ENCODE peak calls at places on chromosomes 4 and X, in ten cellular contexts. One of them, this sample, is unnamed.

GRCh38 chrX:38985945-38986344 is 184.7 kb downstream of the MID1IP1 start:
- DNase-seq in coronary artery: no peak
- DNase-seq in GM13976: no peak
- DNase-seq in cardiac fibroblast: no peak
- DNase-seq in kidney epithelial cell: no peak
- DNase-seq in bronchial epithelial cell: no peak
- DNase-seq in nephron progenitor cell: no peak
- DNase-seq in BJ: no peak
- DNase-seq in dorsolateral prefrontal cortex: no peak
- DNase-seq in B cell: no peak
- DNase-seq in this sample: no peak

GRCh38 chrX:45959567-45959966 is 585.7 kb downstream of the ZNF674 start:
- DNase-seq in coronary artery: no peak
- DNase-seq in GM13976: no peak
- DNase-seq in cardiac fibroblast: no peak
- DNase-seq in kidney epithelial cell: no peak
- DNase-seq in bronchial epithelial cell: no peak
- DNase-seq in nephron progenitor cell: no peak
- DNase-seq in BJ: no peak
- DNase-seq in dorsolateral prefrontal cortex: no peak
- DNase-seq in B cell: no peak
- DNase-seq in this sample: no peak

GRCh38 chr4:118158946-118159345 is 124.7 kb downstream of the NDST3 start:
- DNase-seq in coronary artery: no peak
- DNase-seq in GM13976: no peak
- DNase-seq in cardiac fibroblast: no peak
- DNase-seq in kidney epithelial cell: no peak
- DNase-seq in bronchial epithelial cell: no peak
- DNase-seq in nephron progenitor cell: no peak
- DNase-seq in BJ: no peak
- DNase-seq in dorsolateral prefrontal cortex: no peak
- DNase-seq in B cell: no peak
- DNase-seq in this sample: no peak

GRCh38 chr4:128471576-128471975 is 184.0 kb upstream of the PGRMC2 start:
- DNase-seq in coronary artery: no peak
- DNase-seq in GM13976: no peak
- DNase-seq in cardiac fibroblast: no peak
- DNase-seq in kidney epithelial cell: no peak
- DNase-seq in bronchial epithelial cell: no peak
- DNase-seq in nephron progenitor cell: no peak
- DNase-seq in BJ: no peak
- DNase-seq in dorsolateral prefrontal cortex: no peak
- DNase-seq in B cell: no peak
- DNase-seq in this sample: no peak

GRCh38 chr4:173121044-173121685 is 47.4 kb upstream of the GALNT7 start:
- DNase-seq in coronary artery: no peak
- DNase-seq in GM13976: no peak
- DNase-seq in cardiac fibroblast: peak; percentile 60
- DNase-seq in kidney epithelial cell: peak; percentile 44
- DNase-seq in bronchial epithelial cell: peak; percentile 62
- DNase-seq in nephron progenitor cell: no peak
- DNase-seq in BJ: peak; percentile 4
- DNase-seq in dorsolateral prefrontal cortex: no peak
- DNase-seq in B cell: no peak
- DNase-seq in this sample: no peak

GRCh38 chr4:62709618-62710252 is 1509.6 kb downstream of the ADGRL3 start:
- DNase-seq in coronary artery: no peak
- DNase-seq in GM13976: peak; percentile 20
- DNase-seq in cardiac fibroblast: peak; percentile 57
- DNase-seq in kidney epithelial cell: no peak
- DNase-seq in bronchial epithelial cell: peak; percentile 17
- DNase-seq in nephron progenitor cell: peak; percentile 10
- DNase-seq in BJ: no peak
- DNase-seq in dorsolateral prefrontal cortex: no peak
- DNase-seq in B cell: no peak
- DNase-seq in this sample: peak; percentile 1

GRCh38 chrX:150478496-150479492 is 89.6 kb upstream of the MTM1 start:
- DNase-seq in coronary artery: no peak
- DNase-seq in GM13976: no peak
- DNase-seq in cardiac fibroblast: no peak
- DNase-seq in kidney epithelial cell: no peak
- DNase-seq in bronchial epithelial cell: no peak
- DNase-seq in nephron progenitor cell: no peak
- DNase-seq in BJ: no peak
- DNase-seq in dorsolateral prefrontal cortex: no peak
- DNase-seq in B cell: no peak
- DNase-seq in this sample: peak; percentile 67

GRCh38 chr4:29278580-29278979 is 1441.6 kb upstream of the PCDH7 start:
- DNase-seq in coronary artery: no peak
- DNase-seq in GM13976: no peak
- DNase-seq in cardiac fibroblast: peak; percentile 52
- DNase-seq in kidney epithelial cell: no peak
- DNase-seq in bronchial epithelial cell: no peak
- DNase-seq in nephron progenitor cell: no peak
- DNase-seq in BJ: no peak
- DNase-seq in dorsolateral prefrontal cortex: no peak
- DNase-seq in B cell: no peak
- DNase-seq in this sample: no peak

GRCh38 chrX:149453030-149453429 is 52.1 kb downstream of the IDS start:
- DNase-seq in coronary artery: no peak
- DNase-seq in GM13976: no peak
- DNase-seq in cardiac fibroblast: peak; percentile 72
- DNase-seq in kidney epithelial cell: peak; percentile 12
- DNase-seq in bronchial epithelial cell: peak; percentile 67
- DNase-seq in nephron progenitor cell: no peak
- DNase-seq in BJ: no peak
- DNase-seq in dorsolateral prefrontal cortex: no peak
- DNase-seq in B cell: no peak
- DNase-seq in this sample: no peak

GRCh38 chr4:36734296-36734695 is 452.9 kb downstream of the DTHD1 start:
- DNase-seq in coronary artery: no peak
- DNase-seq in GM13976: no peak
- DNase-seq in cardiac fibroblast: no peak
- DNase-seq in kidney epithelial cell: no peak
- DNase-seq in bronchial epithelial cell: no peak
- DNase-seq in nephron progenitor cell: no peak
- DNase-seq in BJ: no peak
- DNase-seq in dorsolateral prefrontal cortex: no peak
- DNase-seq in B cell: no peak
- DNase-seq in this sample: no peak

GRCh38 chr4:148072789-148073188 is 340.9 kb downstream of the ARHGAP10 start:
- DNase-seq in coronary artery: peak; percentile 62
- DNase-seq in GM13976: no peak
- DNase-seq in cardiac fibroblast: no peak
- DNase-seq in kidney epithelial cell: no peak
- DNase-seq in bronchial epithelial cell: no peak
- DNase-seq in nephron progenitor cell: no peak
- DNase-seq in BJ: no peak
- DNase-seq in dorsolateral prefrontal cortex: no peak
- DNase-seq in B cell: no peak
- DNase-seq in this sample: no peak

DNA sequence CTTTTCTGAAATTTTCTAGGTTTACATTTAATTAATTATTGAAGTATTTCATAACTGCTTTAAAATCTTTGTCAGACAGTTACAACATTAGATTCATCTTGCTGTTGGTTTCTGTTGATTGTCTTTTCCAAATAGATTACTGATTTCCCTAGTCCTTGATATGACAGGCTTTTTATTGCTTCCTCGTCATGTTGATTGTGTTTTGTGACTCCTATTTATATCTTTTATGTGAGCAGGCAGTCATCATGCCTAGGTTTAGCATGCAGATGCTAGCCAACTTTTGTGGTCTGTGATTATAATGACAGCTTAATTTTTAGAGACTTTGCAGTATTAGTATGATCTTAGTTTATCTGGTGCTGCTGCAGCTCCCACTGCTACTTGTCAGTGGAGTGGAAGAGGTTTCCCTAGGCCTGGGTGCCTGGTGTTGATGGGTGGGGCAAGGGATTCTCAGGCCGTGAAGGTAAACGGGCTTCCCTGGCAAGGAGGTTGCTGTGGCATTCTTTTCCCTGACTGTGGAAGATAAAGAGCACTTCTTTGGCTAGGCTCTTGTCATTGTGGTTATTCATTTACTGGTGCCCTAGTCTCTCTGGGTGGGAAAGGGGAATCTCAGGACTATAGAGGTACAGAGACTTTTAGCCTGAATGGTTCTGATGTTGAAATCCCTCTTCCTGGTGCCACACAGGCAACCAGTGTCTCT is 65.7 kb downstream of the SERPINA7 start:
- DNase-seq in coronary artery: no peak
- DNase-seq in GM13976: no peak
- DNase-seq in cardiac fibroblast: no peak
- DNase-seq in kidney epithelial cell: no peak
- DNase-seq in bronchial epithelial cell: no peak
- DNase-seq in nephron progenitor cell: no peak
- DNase-seq in BJ: no peak
- DNase-seq in dorsolateral prefrontal cortex: no peak
- DNase-seq in B cell: no peak
- DNase-seq in this sample: no peak
- TF ChIP-seq CTCF in coronary artery: no peak
- TF ChIP-seq CTCF in GM13976: no peak
- TF ChIP-seq CTCF in cardiac fibroblast: no peak
- TF ChIP-seq CTCF in kidney epithelial cell: no peak
- TF ChIP-seq CTCF in bronchial epithelial cell: no peak
- TF ChIP-seq CTCF in nephron progenitor cell: no peak
- TF ChIP-seq CTCF in BJ: no peak
- TF ChIP-seq CTCF in dorsolateral prefrontal cortex: no peak
- TF ChIP-seq CTCF in B cell: no peak
- TF ChIP-seq CTCF in this sample: no peak

GRCh38 chrX:110167952-110168451 is 149.9 kb downstream of the AMMECR1 start:
- DNase-seq in coronary artery: no peak
- DNase-seq in GM13976: peak; percentile 50
- DNase-seq in cardiac fibroblast: peak; percentile 41
- DNase-seq in kidney epithelial cell: no peak
- DNase-seq in bronchial epithelial cell: peak; percentile 20
- DNase-seq in nephron progenitor cell: peak; percentile 57
- DNase-seq in BJ: no peak
- DNase-seq in dorsolateral prefrontal cortex: no peak
- DNase-seq in B cell: no peak
- DNase-seq in this sample: peak; percentile 58
- TF ChIP-seq CTCF in coronary artery: peak; percentile 19
- TF ChIP-seq CTCF in GM13976: peak; percentile 62
- TF ChIP-seq CTCF in cardiac fibroblast: peak; percentile 52
- TF ChIP-seq CTCF in kidney epithelial cell: peak; percentile 61
- TF ChIP-seq CTCF in bronchial epithelial cell: peak; percentile 50
- TF ChIP-seq CTCF in nephron progenitor cell: peak; percentile 56
- TF ChIP-seq CTCF in BJ: peak; percentile 51
- TF ChIP-seq CTCF in dorsolateral prefrontal cortex: peak; percentile 47
- TF ChIP-seq CTCF in B cell: peak; percentile 51
- TF ChIP-seq CTCF in this sample: peak; percentile 49

DNA sequence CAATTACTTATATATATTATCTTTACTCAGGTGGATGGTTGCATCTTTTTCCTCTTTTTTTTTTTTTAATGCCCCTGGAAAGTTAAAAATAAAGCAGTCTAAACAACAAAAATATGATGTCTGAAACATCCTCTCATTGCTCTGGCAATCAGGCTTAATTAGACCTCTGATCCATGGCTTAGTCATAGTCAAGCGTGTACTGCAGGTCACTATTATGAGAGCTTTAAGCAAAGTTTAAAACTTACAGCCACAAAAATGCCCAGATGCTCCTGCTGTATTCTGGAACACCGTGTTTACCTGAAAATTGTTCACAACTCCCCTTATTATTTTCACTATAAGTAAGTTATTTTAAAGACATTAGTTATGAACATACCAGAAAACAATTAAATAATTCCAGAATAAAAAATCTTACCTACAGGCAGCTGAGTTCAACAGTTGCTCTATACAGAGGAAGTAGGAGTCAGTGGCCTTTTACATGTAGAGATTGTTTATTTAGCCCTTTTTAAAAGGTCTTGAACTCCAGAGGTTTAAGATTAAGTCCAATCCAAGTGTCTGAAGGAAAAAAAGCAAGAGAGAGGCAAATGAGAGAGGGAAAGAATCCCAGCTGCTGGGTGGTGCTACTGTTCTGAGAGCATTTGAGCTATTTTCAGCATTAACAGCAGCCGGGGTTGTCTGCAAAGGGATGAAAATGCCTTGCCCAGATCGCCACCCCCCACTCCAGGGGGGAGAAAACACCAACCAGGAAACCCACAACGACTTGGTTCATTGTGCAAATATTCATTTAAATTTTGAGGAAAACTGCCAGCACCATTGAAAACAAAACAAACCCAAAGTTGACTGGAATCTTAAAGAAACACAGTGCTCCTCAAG is 36.9 kb downstream of the SORBS2 start:
- DNase-seq in coronary artery: peak; percentile 86
- DNase-seq in GM13976: no peak
- DNase-seq in cardiac fibroblast: peak; percentile 97
- DNase-seq in kidney epithelial cell: no peak
- DNase-seq in bronchial epithelial cell: peak; percentile 67
- DNase-seq in nephron progenitor cell: no peak
- DNase-seq in BJ: peak; percentile 75
- DNase-seq in dorsolateral prefrontal cortex: no peak
- DNase-seq in B cell: no peak
- DNase-seq in this sample: no peak
- TF ChIP-seq CTCF in coronary artery: no peak
- TF ChIP-seq CTCF in GM13976: no peak
- TF ChIP-seq CTCF in cardiac fibroblast: no peak
- TF ChIP-seq CTCF in kidney epithelial cell: no peak
- TF ChIP-seq CTCF in bronchial epithelial cell: no peak
- TF ChIP-seq CTCF in nephron progenitor cell: no peak
- TF ChIP-seq CTCF in BJ: peak; percentile 10
- TF ChIP-seq CTCF in dorsolateral prefrontal cortex: no peak
- TF ChIP-seq CTCF in B cell: no peak
- TF ChIP-seq CTCF in this sample: no peak

GRCh38 chr4:78777556-78777900 is 1.4 kb downstream of the BMP2K start:
- DNase-seq in coronary artery: no peak
- DNase-seq in GM13976: no peak
- DNase-seq in cardiac fibroblast: no peak
- DNase-seq in kidney epithelial cell: no peak
- DNase-seq in bronchial epithelial cell: no peak
- DNase-seq in nephron progenitor cell: no peak
- DNase-seq in BJ: no peak
- DNase-seq in dorsolateral prefrontal cortex: no peak
- DNase-seq in B cell: no peak
- DNase-seq in this sample: no peak

GRCh38 chr4:78774395-78774794 is 1.8 kb upstream of the BMP2K start:
- DNase-seq in coronary artery: no peak
- DNase-seq in GM13976: peak; percentile 30
- DNase-seq in cardiac fibroblast: no peak
- DNase-seq in kidney epithelial cell: no peak
- DNase-seq in bronchial epithelial cell: no peak
- DNase-seq in nephron progenitor cell: no peak
- DNase-seq in BJ: no peak
- DNase-seq in dorsolateral prefrontal cortex: no peak
- DNase-seq in B cell: no peak
- DNase-seq in this sample: peak; percentile 29

GRCh38 chr4:78776729-78777555 is 792 bp downstream of the BMP2K start:
- DNase-seq in coronary artery: peak; percentile 78
- DNase-seq in GM13976: peak; percentile 35
- DNase-seq in cardiac fibroblast: peak; percentile 71
- DNase-seq in kidney epithelial cell: no peak
- DNase-seq in bronchial epithelial cell: peak; percentile 86
- DNase-seq in nephron progenitor cell: peak; percentile 43
- DNase-seq in BJ: no peak
- DNase-seq in dorsolateral prefrontal cortex: peak; percentile 23
- DNase-seq in B cell: peak; percentile 81
- DNase-seq in this sample: peak; percentile 78

GRCh38 chr4:78775278-78776030 is 696 bp upstream of the BMP2K start:
- DNase-seq in coronary artery: peak; percentile 94
- DNase-seq in GM13976: peak; percentile 87
- DNase-seq in cardiac fibroblast: peak; percentile 79
- DNase-seq in kidney epithelial cell: no peak
- DNase-seq in bronchial epithelial cell: peak; percentile 51
- DNase-seq in nephron progenitor cell: peak; percentile 77
- DNase-seq in BJ: no peak
- DNase-seq in dorsolateral prefrontal cortex: peak; percentile 83
- DNase-seq in B cell: peak; percentile 92
- DNase-seq in this sample: peak; percentile 84

GRCh38 chr4:78776031-78776728 is at the start of gene BMP2K:
- DNase-seq in coronary artery: peak; percentile 88
- DNase-seq in GM13976: peak; percentile 90
- DNase-seq in cardiac fibroblast: peak; percentile 67
- DNase-seq in kidney epithelial cell: no peak
- DNase-seq in bronchial epithelial cell: peak; percentile 33
- DNase-seq in nephron progenitor cell: peak; percentile 89
- DNase-seq in BJ: no peak
- DNase-seq in dorsolateral prefrontal cortex: peak; percentile 55
- DNase-seq in B cell: peak; percentile 78
- DNase-seq in this sample: peak; percentile 77
- TF ChIP-seq CTCF in coronary artery: no peak
- TF ChIP-seq CTCF in GM13976: no peak
- TF ChIP-seq CTCF in cardiac fibroblast: no peak
- TF ChIP-seq CTCF in kidney epithelial cell: no peak
- TF ChIP-seq CTCF in bronchial epithelial cell: no peak
- TF ChIP-seq CTCF in nephron progenitor cell: no peak
- TF ChIP-seq CTCF in BJ: no peak
- TF ChIP-seq CTCF in dorsolateral prefrontal cortex: no peak
- TF ChIP-seq CTCF in B cell: no peak
- TF ChIP-seq CTCF in this sample: no peak

This sample was measured in activated CD8-positive, alpha-beta T cell treated with anti-CD3 and anti-CD28 coated beads for 36 hours.